ENCODE peak calls at places on chromosomes 12 and 14, in five cellular contexts. One of them, this sample, is unnamed.

GRCh38 chr12:58533652-58534051 is 386.7 kb downstream of the LRIG3 start:
- DNase-seq in RPMI7951: no peak
- DNase-seq in activated T-cell treated with anti-CD3 and anti-CD28 coated beads, Interleukin-2, amount 50 U/mL, for 4 hours: no peak
- DNase-seq in activated CD8-positive, alpha-beta memory T cell treated with anti-CD3 and anti-CD28 coated beads for 4 hours: no peak
- DNase-seq in HEK293T: no peak
- DNase-seq in this sample: no peak

GRCh38 chr14:58861546-58861945 is 223.8 kb downstream of the DACT1 start:
- DNase-seq in HEK293T: no peak
- DNase-seq in activated CD8-positive, alpha-beta memory T cell treated with anti-CD3 and anti-CD28 coated beads for 4 hours: no peak
- DNase-seq in RPMI7951: peak
- DNase-seq in activated T-cell treated with anti-CD3 and anti-CD28 coated beads, Interleukin-2, amount 50 U/mL, for 4 hours: no peak
- DNase-seq in this sample: no peak

GRCh38 chr14:70280931-70281330 is 78.6 kb downstream of the COX16 start:
- DNase-seq in activated CD8-positive, alpha-beta memory T cell treated with anti-CD3 and anti-CD28 coated beads for 4 hours: no peak
- DNase-seq in HEK293T: no peak
- DNase-seq in activated T-cell treated with anti-CD3 and anti-CD28 coated beads, Interleukin-2, amount 50 U/mL, for 4 hours: no peak
- DNase-seq in RPMI7951: no peak
- DNase-seq in this sample: no peak

GRCh38 chr12:110885152-110885840 is 35.1 kb downstream of the MYL2 start:
- DNase-seq in activated CD8-positive, alpha-beta memory T cell treated with anti-CD3 and anti-CD28 coated beads for 4 hours: no peak
- DNase-seq in RPMI7951: no peak
- DNase-seq in activated T-cell treated with anti-CD3 and anti-CD28 coated beads, Interleukin-2, amount 50 U/mL, for 4 hours: no peak
- DNase-seq in HEK293T: no peak
- DNase-seq in this sample: no peak

GRCh38 chr12:58302487-58303011 is 361.2 kb downstream of the ATP23 start:
- DNase-seq in HEK293T: no peak
- DNase-seq in activated T-cell treated with anti-CD3 and anti-CD28 coated beads, Interleukin-2, amount 50 U/mL, for 4 hours: no peak
- DNase-seq in RPMI7951: no peak
- DNase-seq in activated CD8-positive, alpha-beta memory T cell treated with anti-CD3 and anti-CD28 coated beads for 4 hours: no peak
- DNase-seq in this sample: no peak

GRCh38 chr12:56299308-56299852 is 750 bp downstream of the CS start:
- DNase-seq in HEK293T: no peak
- DNase-seq in RPMI7951: peak
- DNase-seq in activated T-cell treated with anti-CD3 and anti-CD28 coated beads, Interleukin-2, amount 50 U/mL, for 4 hours: peak
- DNase-seq in activated CD8-positive, alpha-beta memory T cell treated with anti-CD3 and anti-CD28 coated beads for 4 hours: no peak
- DNase-seq in this sample: no peak

GRCh38 chr14:77026166-77026929 is 2.2 kb downstream of the IRF2BPL start:
- DNase-seq in RPMI7951: no peak
- DNase-seq in activated T-cell treated with anti-CD3 and anti-CD28 coated beads, Interleukin-2, amount 50 U/mL, for 4 hours: no peak
- DNase-seq in HEK293T: no peak
- DNase-seq in activated CD8-positive, alpha-beta memory T cell treated with anti-CD3 and anti-CD28 coated beads for 4 hours: no peak
- DNase-seq in this sample: no peak

GRCh38 chr14:88630565-88630964 is 67.7 kb downstream of the ZC3H14 start:
- DNase-seq in RPMI7951: peak
- DNase-seq in activated CD8-positive, alpha-beta memory T cell treated with anti-CD3 and anti-CD28 coated beads for 4 hours: no peak
- DNase-seq in activated T-cell treated with anti-CD3 and anti-CD28 coated beads, Interleukin-2, amount 50 U/mL, for 4 hours: no peak
- DNase-seq in HEK293T: no peak
- DNase-seq in this sample: no peak

GRCh38 chr12:12557733-12558132 is 4.9 kb downstream of the DUSP16 start:
- DNase-seq in RPMI7951: no peak
- DNase-seq in HEK293T: no peak
- DNase-seq in activated T-cell treated with anti-CD3 and anti-CD28 coated beads, Interleukin-2, amount 50 U/mL, for 4 hours: no peak
- DNase-seq in activated CD8-positive, alpha-beta memory T cell treated with anti-CD3 and anti-CD28 coated beads for 4 hours: no peak
- DNase-seq in this sample: no peak

GRCh38 chr12:7345232-7345631 is 41.4 kb downstream of the ACSM4 start:
- DNase-seq in activated CD8-positive, alpha-beta memory T cell treated with anti-CD3 and anti-CD28 coated beads for 4 hours: no peak
- DNase-seq in HEK293T: no peak
- DNase-seq in activated T-cell treated with anti-CD3 and anti-CD28 coated beads, Interleukin-2, amount 50 U/mL, for 4 hours: no peak
- DNase-seq in RPMI7951: peak
- DNase-seq in this sample: no peak

GRCh38 chr12:65759735-65760134 is 64.5 kb upstream of the HMGA2 start:
- DNase-seq in RPMI7951: no peak
- DNase-seq in HEK293T: no peak
- DNase-seq in activated T-cell treated with anti-CD3 and anti-CD28 coated beads, Interleukin-2, amount 50 U/mL, for 4 hours: no peak
- DNase-seq in activated CD8-positive, alpha-beta memory T cell treated with anti-CD3 and anti-CD28 coated beads for 4 hours: no peak
- DNase-seq in this sample: no peak

GRCh38 chr12:88870000-88870737 is 289.9 kb upstream of the KITLG start:
- DNase-seq in RPMI7951: peak
- DNase-seq in HEK293T: no peak
- DNase-seq in activated CD8-positive, alpha-beta memory T cell treated with anti-CD3 and anti-CD28 coated beads for 4 hours: no peak
- DNase-seq in activated T-cell treated with anti-CD3 and anti-CD28 coated beads, Interleukin-2, amount 50 U/mL, for 4 hours: no peak
- DNase-seq in this sample: no peak

GRCh38 chr12:6647083-6647604 is at the start of gene ACRBP:
- DNase-seq in activated T-cell treated with anti-CD3 and anti-CD28 coated beads, Interleukin-2, amount 50 U/mL, for 4 hours: peak
- DNase-seq in RPMI7951: peak
- DNase-seq in HEK293T: no peak
- DNase-seq in activated CD8-positive, alpha-beta memory T cell treated with anti-CD3 and anti-CD28 coated beads for 4 hours: no peak
- DNase-seq in this sample: peak

This sample was measured in tibial nerve.